ENCODE peak calls at places on chromosomes 12 and 14, in four cellular contexts. One of them, this sample, is unnamed.

GRCh38 chr12:100427078-100427477 is 46.6 kb upstream of the NR1H4 start:
- DNase-seq in lower leg skin: no peak
- DNase-seq in testis: no peak
- DNase-seq in tibial artery: no peak
- DNase-seq in this sample: peak

GRCh38 chr12:121581681-121582439 is 1.0 kb upstream of the KDM2B start:
- DNase-seq in lower leg skin: no peak
- DNase-seq in tibial artery: peak
- DNase-seq in testis: no peak
- DNase-seq in this sample: no peak

GRCh38 chr12:45762185-45763110 is 32.9 kb downstream of the ARID2 start:
- DNase-seq in lower leg skin: no peak
- DNase-seq in testis: peak
- DNase-seq in tibial artery: no peak
- DNase-seq in this sample: no peak

GRCh38 chr12:1350055-1350933 is 244.1 kb downstream of the FBXL14 start:
- DNase-seq in tibial artery: no peak
- DNase-seq in lower leg skin: no peak
- DNase-seq in testis: no peak
- DNase-seq in this sample: no peak

GRCh38 chr12:130819248-130819576 is 19.8 kb downstream of the STX2 start:
- DNase-seq in testis: no peak
- DNase-seq in tibial artery: no peak
- DNase-seq in lower leg skin: no peak
- DNase-seq in this sample: no peak

GRCh38 chr14:35159742-35160409 is 37.5 kb downstream of the PRORP start:
- DNase-seq in lower leg skin: no peak
- DNase-seq in tibial artery: no peak
- DNase-seq in testis: no peak
- DNase-seq in this sample: no peak

GRCh38 chr14:91249841-91250616 is 5.5 kb upstream of the GPR68 start:
- DNase-seq in tibial artery: no peak
- DNase-seq in lower leg skin: no peak
- DNase-seq in testis: no peak
- DNase-seq in this sample: peak

GRCh38 chr14:92470215-92470614 is 43.4 kb upstream of the RIN3 start:
- DNase-seq in tibial artery: no peak
- DNase-seq in lower leg skin: no peak
- DNase-seq in testis: no peak
- DNase-seq in this sample: no peak

GRCh38 chr14:65103150-65103760 is 938 bp upstream of the MAX start:
- DNase-seq in testis: no peak
- DNase-seq in lower leg skin: no peak
- DNase-seq in tibial artery: no peak
- DNase-seq in this sample: no peak
- TF ChIP-seq CTCF in testis: peak
- TF ChIP-seq CTCF in lower leg skin: no peak
- TF ChIP-seq CTCF in tibial artery: no peak
- TF ChIP-seq CTCF in this sample: no peak

GRCh38 chr14:66369157-66369706 is 116.9 kb upstream of the CCDC196 start:
- DNase-seq in testis: no peak
- DNase-seq in lower leg skin: no peak
- DNase-seq in tibial artery: no peak
- DNase-seq in this sample: no peak

GRCh38 chr14:66371776-66372175 is 114.4 kb upstream of the CCDC196 start:
- DNase-seq in tibial artery: no peak
- DNase-seq in lower leg skin: no peak
- DNase-seq in testis: no peak
- DNase-seq in this sample: no peak
- TF ChIP-seq CTCF in tibial artery: no peak
- TF ChIP-seq CTCF in lower leg skin: no peak
- TF ChIP-seq CTCF in testis: no peak
- TF ChIP-seq CTCF in this sample: no peak

DNA sequence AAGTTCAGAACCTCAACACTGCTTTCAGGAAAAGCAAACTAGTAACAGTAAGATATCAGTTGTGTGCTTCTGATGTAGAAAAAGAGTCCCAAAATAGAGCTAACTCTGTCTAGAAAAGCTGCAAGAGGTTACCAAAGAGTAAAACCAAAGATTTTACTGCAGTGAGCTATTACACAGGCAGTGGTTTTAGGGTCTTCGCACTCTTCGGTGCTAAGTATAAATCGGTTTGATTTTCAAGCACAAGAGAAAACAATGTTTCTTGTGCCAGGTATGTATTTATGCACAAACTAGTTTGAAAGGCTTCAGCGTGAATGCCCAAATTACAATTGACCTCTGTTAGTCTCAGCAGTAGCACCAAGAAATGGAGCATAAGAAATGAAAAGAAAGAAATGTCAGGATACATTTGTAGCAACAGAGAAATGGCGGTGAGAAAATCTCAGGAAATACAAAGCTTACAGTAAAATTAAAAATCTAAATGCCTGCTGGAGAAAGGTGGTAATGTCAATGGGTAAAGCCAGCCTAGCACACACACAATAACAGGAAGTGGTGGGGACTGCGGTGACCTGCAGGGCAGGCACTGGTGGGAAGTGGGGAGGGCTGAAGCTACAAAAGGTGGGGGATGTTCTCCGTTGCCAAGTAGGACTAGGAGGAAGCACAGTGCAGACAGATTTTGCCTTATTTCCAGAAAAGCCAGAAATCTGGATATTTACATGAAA is 18.0 kb upstream of the DYRK2 start:
- DNase-seq in lower leg skin: peak
- DNase-seq in testis: peak
- DNase-seq in tibial artery: no peak
- DNase-seq in this sample: peak
- TF ChIP-seq CTCF in lower leg skin: no peak
- TF ChIP-seq CTCF in testis: no peak
- TF ChIP-seq CTCF in tibial artery: no peak
- TF ChIP-seq CTCF in this sample: peak

DNA sequence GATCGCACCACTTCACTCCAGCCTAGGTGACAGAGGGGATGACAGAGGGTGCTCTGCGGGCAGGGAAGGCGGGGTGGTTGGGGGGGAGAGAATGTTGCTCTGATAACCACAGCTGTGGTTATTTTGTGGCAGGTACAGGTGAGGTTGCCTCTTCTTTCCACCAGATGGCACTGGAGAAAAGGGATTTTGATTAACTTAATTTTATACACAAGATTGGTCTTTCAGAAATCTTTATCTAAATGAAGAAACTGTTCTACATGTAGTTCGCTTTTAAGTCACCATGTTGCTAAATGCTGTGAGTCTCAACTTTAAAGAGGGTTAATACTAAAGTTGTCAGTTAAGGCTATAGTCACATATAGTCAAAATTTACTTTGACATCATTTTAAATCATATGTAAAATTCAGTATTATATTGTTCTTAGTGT is 25.7 kb downstream of the FGF23 start:
- DNase-seq in tibial artery: no peak
- DNase-seq in testis: no peak
- DNase-seq in lower leg skin: no peak
- DNase-seq in this sample: no peak
- TF ChIP-seq CTCF in tibial artery: peak
- TF ChIP-seq CTCF in testis: peak
- TF ChIP-seq CTCF in lower leg skin: no peak
- TF ChIP-seq CTCF in this sample: peak

DNA sequence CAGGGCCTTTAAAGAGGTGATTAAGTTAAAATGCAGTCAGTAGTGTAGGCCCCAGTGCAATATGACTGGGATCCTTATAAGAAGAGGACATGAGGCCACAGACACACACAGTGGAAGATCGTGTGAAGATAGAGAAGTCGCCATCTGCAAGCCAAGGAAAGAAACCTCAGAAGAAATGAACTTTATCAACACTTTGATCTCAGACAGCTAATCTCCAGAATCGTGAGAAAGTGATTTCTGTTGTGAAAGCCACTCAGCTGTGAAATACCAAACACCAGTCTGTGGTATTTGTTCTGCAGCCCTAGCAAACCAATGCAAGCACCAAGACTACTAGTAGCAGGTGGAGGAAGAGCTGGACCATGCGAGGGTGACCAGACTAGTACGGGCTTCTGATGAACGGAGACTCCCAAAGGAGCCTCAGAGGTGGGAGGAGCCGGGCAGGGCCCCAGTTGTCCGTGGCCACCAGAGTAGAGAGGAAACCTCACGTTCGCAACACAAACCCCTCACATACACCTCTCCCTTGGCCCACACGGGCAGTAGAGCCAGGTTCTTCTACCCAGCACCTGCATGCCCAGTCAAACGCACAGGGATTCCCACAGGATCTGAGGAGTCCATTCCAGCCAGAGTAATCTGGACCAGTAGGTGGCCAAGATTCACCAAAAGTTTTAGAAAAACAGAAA is 243.0 kb downstream of the TTC8 start:
- DNase-seq in tibial artery: no peak
- DNase-seq in lower leg skin: no peak
- DNase-seq in testis: no peak
- DNase-seq in this sample: no peak
- TF ChIP-seq CTCF in tibial artery: no peak
- TF ChIP-seq CTCF in lower leg skin: no peak
- TF ChIP-seq CTCF in testis: no peak
- TF ChIP-seq CTCF in this sample: no peak

GRCh38 chr14:105773584-105773983 is 247.2 kb downstream of the TMEM121 start:
- DNase-seq in lower leg skin: no peak
- DNase-seq in tibial artery: no peak
- DNase-seq in testis: no peak
- DNase-seq in this sample: no peak

GRCh38 chr14:105776924-105777323 is 250.5 kb downstream of the TMEM121 start:
- DNase-seq in testis: no peak
- DNase-seq in tibial artery: no peak
- DNase-seq in lower leg skin: no peak
- DNase-seq in this sample: no peak

DNA sequence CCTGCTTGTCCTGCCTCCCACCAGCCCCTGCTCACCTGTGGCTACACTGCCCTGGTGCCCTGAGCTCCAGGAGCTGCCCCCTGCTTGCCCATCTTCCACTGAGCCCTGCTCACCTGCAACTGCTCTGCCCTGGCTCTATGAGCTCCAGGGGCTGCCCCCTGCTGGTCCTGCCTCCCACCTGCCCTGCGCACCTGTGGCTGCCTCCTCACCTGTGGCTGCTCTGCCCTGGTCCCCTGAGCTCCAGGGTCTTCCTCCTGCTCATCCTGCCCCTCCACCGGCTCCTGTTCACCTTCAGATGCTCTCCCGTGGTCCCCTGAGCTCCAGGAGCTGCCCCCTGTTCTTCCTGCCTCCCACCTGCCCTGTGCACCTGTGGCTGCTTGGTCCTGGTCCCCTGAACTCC is 247.6 kb downstream of the TMEM121 start:
- DNase-seq in testis: no peak
- DNase-seq in tibial artery: no peak
- DNase-seq in lower leg skin: no peak
- DNase-seq in this sample: no peak
- TF ChIP-seq CTCF in testis: no peak
- TF ChIP-seq CTCF in tibial artery: no peak
- TF ChIP-seq CTCF in lower leg skin: no peak
- TF ChIP-seq CTCF in this sample: no peak

DNA sequence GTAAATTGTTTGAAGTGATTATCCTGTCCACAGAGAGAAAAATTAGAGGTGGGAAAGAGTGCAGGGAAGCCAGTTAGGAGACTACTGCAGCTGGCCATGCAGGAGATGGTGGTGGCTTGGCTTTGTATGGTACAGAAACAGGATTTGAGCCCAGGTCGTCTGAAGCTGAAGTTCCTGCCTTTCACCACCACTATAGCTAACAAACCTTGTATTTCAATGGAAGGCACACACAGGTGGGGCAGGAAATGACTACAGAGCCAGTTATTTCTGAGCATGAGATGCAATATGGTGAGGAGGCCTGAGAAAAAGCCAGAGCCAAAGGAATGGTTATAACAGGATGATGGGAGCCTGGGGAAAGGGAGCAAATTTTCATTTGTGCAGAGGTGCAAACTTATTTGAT is 103.9 kb downstream of the BTG1 start:
- DNase-seq in lower leg skin: no peak
- DNase-seq in testis: no peak
- DNase-seq in tibial artery: no peak
- DNase-seq in this sample: no peak
- TF ChIP-seq CTCF in lower leg skin: no peak
- TF ChIP-seq CTCF in testis: no peak
- TF ChIP-seq CTCF in tibial artery: no peak
- TF ChIP-seq CTCF in this sample: no peak

GRCh38 chr12:49557917-49558215 is 10.1 kb downstream of the MCRS1 start:
- DNase-seq in lower leg skin: no peak
- DNase-seq in testis: no peak
- DNase-seq in tibial artery: no peak
- DNase-seq in this sample: no peak
- TF ChIP-seq CTCF in lower leg skin: no peak
- TF ChIP-seq CTCF in testis: no peak
- TF ChIP-seq CTCF in tibial artery: no peak
- TF ChIP-seq CTCF in this sample: no peak